ENCODE peak calls at places on chromosomes 3 and 15, in nine cellular contexts. X is transverse colon; S is right lobe of liver; K is dorsolateral prefrontal cortex; T is H1; W is CD4-positive, alpha-beta T cell; D is tibial nerve; Y is RWPE1; E is lower lobe of right lung. B is an unnamed sample.

GRCh38 chr15:85168642-85169173 is 187.1 kb downstream of the PDE8A start:
- DNase-seq in S (peak), W (peak), X (peak), E (peak), D (no peak), Y (peak), K (no peak), T (peak), B (peak)

GRCh38 chr3:151085227-151085888 is at the start of gene MED12L:
- DNase-seq in K (peak), W (no peak), S (peak), Y (peak), T (no peak), X (peak), D (peak), E (peak), B (peak)

GRCh38 chr15:90192961-90193786 is 8.0 kb upstream of the SEMA4B start:
- DNase-seq in D (no peak), Y (no peak), K (peak), T (no peak), E (no peak), S (no peak), W (no peak), X (no peak), B (no peak)

GRCh38 chr3:38353151-38353550 is 6.6 kb downstream of the XYLB start:
- DNase-seq in T (no peak), S (no peak), Y (no peak), W (no peak), X (no peak), D (no peak), E (no peak), K (no peak), B (no peak)

GRCh38 chr3:67920311-67920710 is 265.9 kb upstream of the SUCLG2 start:
- DNase-seq in K (no peak), E (no peak), T (no peak), D (no peak), Y (no peak), S (no peak), X (no peak), W (no peak), B (no peak)

GRCh38 chr3:12952322-12953200 is 111.2 kb upstream of the RPL32 start:
- DNase-seq in Y (no peak), W (no peak), T (no peak), D (no peak), X (no peak), K (no peak), S (no peak), E (no peak), B (no peak)

GRCh38 chr3:49534581-49535495 is 19.4 kb upstream of the BSN start:
- DNase-seq in E (no peak), Y (no peak), D (no peak), T (peak), W (no peak), S (peak), K (peak), X (no peak), B (no peak)

GRCh38 chr3:172354931-172355499 is 93.2 kb downstream of the GHSR start:
- DNase-seq in D (no peak), S (no peak), E (no peak), T (no peak), X (no peak), W (no peak), Y (no peak), K (no peak), B (no peak)

GRCh38 chr3:120693439-120694172 is 11.6 kb upstream of the HGD start:
- DNase-seq in X (no peak), E (no peak), D (no peak), W (no peak), S (no peak), Y (no peak), T (no peak), K (no peak), B (no peak)

GRCh38 chr15:96102631-96103030 is 227.9 kb upstream of the NR2F2 start:
- DNase-seq in T (no peak), W (no peak), E (no peak), X (no peak), K (no peak), Y (no peak), S (no peak), D (no peak), B (no peak)

GRCh38 chr3:134081211-134081610 is 51.5 kb upstream of the SLCO2A1 start:
- DNase-seq in D (no peak), K (no peak), X (no peak), Y (no peak), T (no peak), E (no peak), W (no peak), S (no peak), B (no peak)

GRCh38 chr3:121592856-121593702 is at the start of gene FBXO40:
- DNase-seq in W (no peak), X (peak), D (no peak), E (no peak), T (peak), S (peak), Y (no peak), K (peak), B (no peak)

GRCh38 chr3:195727596-195728195 is 6.9 kb downstream of the MUC20 start:
- DNase-seq in D (no peak), E (peak), W (no peak), X (peak), K (no peak), T (no peak), Y (no peak), S (peak), B (no peak)

GRCh38 chr3:172449468-172450149 is 1.4 kb upstream of the GHSR start:
- DNase-seq in S (peak), E (no peak), Y (peak), D (no peak), X (no peak), T (no peak), K (no peak), W (no peak), B (no peak)

GRCh38 chr3:104685492-104685891 is 681.2 kb upstream of the ALCAM start:
- DNase-seq in D (no peak), S (no peak), T (no peak), K (no peak), W (no peak), Y (no peak), E (no peak), X (no peak), B (no peak)

GRCh38 chr3:157865449-157865862 is 240.8 kb downstream of the SHOX2 start:
- DNase-seq in X (peak), E (peak), D (no peak), Y (peak), T (peak), K (no peak), S (peak), W (no peak), B (peak)

GRCh38 chr15:95875141-95875643 is 455.3 kb upstream of the NR2F2 start:
- DNase-seq in E (no peak), K (no peak), D (peak), Y (peak), W (no peak), X (no peak), S (no peak), T (no peak), B (no peak)

GRCh38 chr3:174376346-174376745 is 482.8 kb upstream of the NAALADL2 start:
- DNase-seq in S (no peak), T (no peak), D (no peak), E (no peak), K (no peak), X (no peak), W (no peak), Y (no peak), B (no peak)

GRCh38 chr3:172591876-172592771 is 68.9 kb upstream of the TNFSF10 start:
- DNase-seq in E (no peak), Y (no peak), W (peak), X (peak), K (no peak), T (no peak), D (no peak), S (no peak), B (peak)

GRCh38 chr15:85282504-85283115 is 97.8 kb upstream of the AKAP13 start:
- DNase-seq in K (no peak), D (no peak), Y (no peak), T (no peak), E (no peak), X (no peak), S (no peak), W (no peak), B (no peak)

GRCh38 chr15:90090226-90090848 is 11.9 kb downstream of the IDH2 start:
- DNase-seq in S (peak), X (no peak), Y (no peak), W (no peak), E (no peak), K (no peak), T (no peak), D (no peak), B (no peak)

GRCh38 chr3:112643621-112644236 is 2.8 kb upstream of the CCDC80 start:
- DNase-seq in S (no peak), W (no peak), D (no peak), Y (no peak), K (no peak), T (no peak), E (no peak), X (no peak), B (no peak)

GRCh38 chr15:26449296-26449695 is 323.6 kb downstream of the GABRB3 start:
- DNase-seq in D (no peak), W (no peak), T (peak), X (no peak), E (no peak), S (no peak), Y (no peak), K (no peak), B (no peak)

GRCh38 chr3:21330293-21330692 is 420.7 kb downstream of the ZNF385D start:
- DNase-seq in K (no peak), W (no peak), Y (peak), E (no peak), S (no peak), T (no peak), D (no peak), X (no peak), B (no peak)

GRCh38 chr3:25696019-25696418 is 31.3 kb upstream of the TOP2B start:
- DNase-seq in T (no peak), D (no peak), X (no peak), Y (no peak), W (no peak), K (no peak), S (peak), E (peak), B (no peak)

GRCh38 chr15:67758610-67759300 is 66.6 kb upstream of the SKOR1 start:
- DNase-seq in K (no peak), Y (no peak), W (no peak), E (no peak), T (no peak), S (no peak), X (no peak), D (no peak), B (no peak)

GRCh38 chr15:44775923-44776322 is 39.6 kb downstream of the TRIM69 start:
- DNase-seq in E (no peak), T (no peak), D (no peak), W (no peak), X (peak), K (no peak), Y (peak), S (no peak), B (peak)

GRCh38 chr15:57149196-57149595 is 227.1 kb upstream of the CGNL1 start:
- DNase-seq in K (no peak), S (no peak), Y (no peak), X (no peak), E (no peak), W (no peak), D (no peak), T (no peak), B (no peak)

GRCh38 chr15:57148236-57148635 is 228.1 kb upstream of the CGNL1 start:
- DNase-seq in X (no peak), D (no peak), S (no peak), K (no peak), W (no peak), Y (no peak), E (no peak), T (no peak), B (no peak)

GRCh38 chr15:57152133-57152532 is 224.2 kb upstream of the CGNL1 start:
- DNase-seq in X (no peak), K (no peak), D (no peak), W (no peak), Y (no peak), E (no peak), T (no peak), S (no peak), B (no peak)

GRCh38 chr15:57152666-57153065 is 223.6 kb upstream of the CGNL1 start:
- DNase-seq in E (no peak), X (no peak), K (no peak), Y (no peak), S (no peak), W (no peak), D (no peak), T (no peak), B (no peak)

DNA sequence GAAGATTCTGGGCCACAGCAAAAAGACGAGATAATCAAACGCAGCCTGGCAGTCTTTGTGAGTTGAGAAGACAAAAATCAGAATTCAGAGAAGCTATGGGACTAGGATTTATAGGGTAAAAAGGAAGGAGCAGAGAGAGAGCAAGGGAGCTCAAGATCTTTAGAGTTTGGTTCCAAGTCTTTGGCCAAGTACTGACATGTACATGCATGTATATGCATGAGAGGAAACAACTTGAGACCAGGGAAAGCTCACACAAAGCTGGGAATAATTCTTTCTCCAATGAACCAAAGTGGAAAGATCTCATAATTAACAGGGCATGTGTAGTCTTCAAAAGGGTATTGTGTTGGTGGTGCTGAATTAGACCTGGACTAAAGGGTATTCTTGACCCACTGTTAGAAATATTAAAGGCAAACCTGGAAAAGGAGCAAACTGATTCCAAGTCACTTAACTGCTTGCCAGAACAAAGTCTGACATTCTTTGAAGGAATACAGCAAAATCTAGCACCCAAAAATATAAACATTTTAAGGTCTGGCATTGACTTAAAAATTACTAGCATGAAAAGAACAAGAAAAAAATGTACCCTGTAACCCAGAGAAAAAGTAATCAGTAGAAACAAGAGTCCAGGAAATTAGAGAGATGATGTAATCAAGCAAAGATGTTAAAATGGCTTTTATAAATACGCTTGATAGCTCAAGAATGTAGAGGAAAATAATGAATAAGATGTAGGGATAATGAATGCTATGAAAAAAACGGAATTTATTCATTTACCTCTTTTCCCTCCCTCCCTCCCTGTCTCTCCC is 226.0 kb upstream of the CGNL1 start:
- DNase-seq in K (no peak), D (no peak), S (no peak), Y (no peak), X (no peak), E (no peak), W (no peak), T (no peak), B (no peak)
- H3K27ac ChIP-seq in K (no peak), D (peak), S (no peak), Y (no peak), X (no peak), E (no peak), W (no peak), T (no peak), B (no peak)

GRCh38 chr3:4741404-4742307 is 237.6 kb upstream of the BHLHE40 start:
- DNase-seq in W (no peak), D (peak), Y (peak), X (peak), E (no peak), K (no peak), S (peak), T (no peak), B (no peak)

GRCh38 chr3:4741106-4741403 is 238.2 kb upstream of the BHLHE40 start:
- DNase-seq in X (no peak), S (no peak), T (no peak), K (no peak), E (no peak), Y (no peak), W (no peak), D (no peak), B (no peak)

GRCh38 chr3:4743371-4743770 is 235.9 kb upstream of the BHLHE40 start:
- DNase-seq in T (no peak), Y (no peak), W (no peak), S (no peak), D (no peak), K (no peak), E (no peak), X (no peak), B (no peak)

GRCh38 chr3:4740397-4741105 is 238.7 kb upstream of the BHLHE40 start:
- DNase-seq in W (no peak), X (no peak), S (peak), E (no peak), T (no peak), D (no peak), K (no peak), Y (no peak), B (no peak)

GRCh38 chr3:4742359-4742758 is 236.9 kb upstream of the BHLHE40 start:
- DNase-seq in T (no peak), X (no peak), W (no peak), K (no peak), D (no peak), E (no peak), S (no peak), Y (no peak), B (no peak)
- H3K27ac ChIP-seq in T (no peak), X (peak), W (no peak), K (peak), D (peak), E (peak), S (peak), Y (peak), B (peak)

DNA sequence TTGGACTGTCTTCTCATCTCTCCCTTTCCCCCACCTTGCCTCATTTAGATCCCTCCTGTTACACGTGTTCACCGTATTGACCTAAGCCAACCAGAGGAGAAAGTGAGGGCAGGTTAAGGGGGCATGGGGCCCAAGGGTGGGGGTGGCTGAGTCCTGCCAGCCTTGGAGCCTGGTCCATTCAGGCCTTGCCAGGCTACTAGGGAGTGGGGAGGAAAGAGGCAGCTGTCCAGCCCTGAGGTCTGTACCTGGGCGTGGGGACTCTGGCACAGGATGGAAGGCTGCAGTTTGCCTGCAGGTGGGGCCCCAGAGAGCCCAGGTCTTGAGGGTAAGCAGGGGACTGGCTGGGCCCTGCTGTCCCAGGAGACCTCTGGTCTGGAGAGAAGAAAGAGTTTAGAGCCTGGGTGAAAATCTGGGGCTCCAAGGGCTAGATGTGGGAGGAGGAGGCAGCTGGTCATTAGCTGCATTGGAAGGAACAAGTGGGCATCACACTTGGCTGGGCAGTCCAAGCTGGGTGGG is 108.3 kb downstream of the OXNAD1 start:
- DNase-seq in T (no peak), W (no peak), K (no peak), D (no peak), X (no peak), Y (no peak), S (no peak), E (no peak), B (no peak)
- H3K27ac ChIP-seq in T (no peak), W (no peak), K (no peak), D (peak), X (peak), Y (no peak), S (no peak), E (no peak), B (peak)

GRCh38 chr3:31688847-31689246 is 156.1 kb downstream of the STT3B start:
- DNase-seq in Y (no peak), D (no peak), X (no peak), W (no peak), K (no peak), T (no peak), S (no peak), E (no peak), B (no peak)

GRCh38 chr3:31692714-31693113 is 160.0 kb downstream of the STT3B start:
- DNase-seq in E (no peak), K (no peak), Y (no peak), W (no peak), D (no peak), S (no peak), T (no peak), X (no peak), B (no peak)

GRCh38 chr3:31687020-31687802 is 154.5 kb downstream of the STT3B start:
- DNase-seq in K (no peak), S (no peak), X (no peak), Y (no peak), D (no peak), T (no peak), E (no peak), W (no peak), B (no peak)
- H3K27ac ChIP-seq in K (no peak), S (no peak), X (no peak), Y (no peak), D (no peak), T (no peak), E (no peak), W (no peak), B (no peak)

GRCh38 chr3:11575964-11576363 is 67.8 kb downstream of the VGLL4 start:
- DNase-seq in S (no peak), D (no peak), Y (no peak), W (no peak), T (no peak), X (no peak), K (no peak), E (no peak), B (no peak)

GRCh38 chr3:11578169-11578568 is 65.5 kb downstream of the VGLL4 start:
- DNase-seq in T (no peak), Y (no peak), E (no peak), K (no peak), X (no peak), S (no peak), D (no peak), W (no peak), B (no peak)

GRCh38 chr3:11580645-11581044 is 63.1 kb downstream of the VGLL4 start:
- DNase-seq in T (no peak), X (no peak), E (no peak), W (no peak), D (no peak), K (no peak), S (no peak), Y (no peak), B (no peak)

GRCh38 chr3:11574981-11575669 is 68.6 kb downstream of the VGLL4 start:
- DNase-seq in T (no peak), W (no peak), Y (no peak), S (no peak), E (no peak), D (no peak), X (no peak), K (no peak), B (no peak)

GRCh38 chr3:11576453-11576852 is 67.3 kb downstream of the VGLL4 start:
- DNase-seq in X (no peak), D (no peak), S (no peak), Y (no peak), K (no peak), E (no peak), W (no peak), T (no peak), B (no peak)
- H3K27ac ChIP-seq in X (no peak), D (peak), S (no peak), Y (peak), K (peak), E (no peak), W (no peak), T (peak), B (no peak)

GRCh38 chr3:53708001-53708621 is 138.1 kb downstream of the CHDH start:
- DNase-seq in E (peak), X (no peak), Y (no peak), S (peak), T (no peak), W (no peak), D (no peak), K (no peak), B (no peak)

GRCh38 chr3:53705024-53705750 is 141.0 kb downstream of the CHDH start:
- DNase-seq in T (no peak), X (no peak), D (no peak), E (no peak), K (no peak), S (no peak), W (no peak), Y (no peak), B (no peak)

GRCh38 chr3:53709256-53709655 is 137.0 kb downstream of the CHDH start:
- DNase-seq in E (no peak), S (no peak), D (no peak), T (no peak), W (no peak), K (no peak), X (no peak), Y (no peak), B (no peak)

GRCh38 chr3:53705774-53706173 is 140.4 kb downstream of the CHDH start:
- DNase-seq in E (peak), S (no peak), X (no peak), Y (no peak), K (no peak), W (no peak), T (no peak), D (no peak), B (no peak)

GRCh38 chr3:53707222-53707621 is 139.0 kb downstream of the CHDH start:
- DNase-seq in T (no peak), S (no peak), X (no peak), W (no peak), E (no peak), D (no peak), K (no peak), Y (no peak), B (no peak)
- H3K27ac ChIP-seq in T (no peak), S (peak), X (no peak), W (no peak), E (peak), D (no peak), K (no peak), Y (no peak), B (no peak)